ENCODE peak calls at places on chromosome 17, in six cellular contexts. L, E, S, M, F and O are unnamed samples.

GRCh38 chr17:1493291-1493980 is 950 bp upstream of the MYO1C start:
- DNase-seq in M (no peak), E (no peak), F (no peak), S (no peak), L (no peak), O (no peak)

GRCh38 chr17:74898376-74898946 is 5.0 kb upstream of the FADS6 start:
- DNase-seq in E (no peak), S (no peak), F (no peak), M (no peak), L (no peak), O (no peak)

GRCh38 chr17:7932949-7933348 is 943 bp downstream of the CNTROB start:
- DNase-seq in S (peak), M (peak), F (peak), L (peak), E (no peak), O (peak)

GRCh38 chr17:29589524-29590260 is at the start of gene GIT1:
- DNase-seq in E (peak), L (peak), S (peak), F (peak), M (peak), O (peak)

GRCh38 chr17:7922499-7923289 is 6.6 kb upstream of the RNF227 start:
- DNase-seq in M (peak), L (peak), S (peak), E (peak), F (peak), O (peak)

GRCh38 chr17:66727634-66728570 is 107.0 kb upstream of the CACNG5 start:
- DNase-seq in E (peak), L (peak), M (peak), S (peak), F (peak), O (peak)

GRCh38 chr17:70687421-70687820 is 518.1 kb downstream of the KCNJ2 start:
- DNase-seq in L (no peak), M (no peak), E (no peak), F (no peak), S (peak), O (no peak)

GRCh38 chr17:41973457-41973856 is 6.9 kb downstream of the CNP start:
- DNase-seq in F (no peak), M (no peak), E (no peak), S (no peak), L (no peak), O (no peak)

GRCh38 chr17:60065136-60065535 is 13.6 kb downstream of the HEATR6 start:
- DNase-seq in E (no peak), M (peak), F (peak), L (no peak), S (no peak), O (no peak)

GRCh38 chr17:5871666-5872065 is 198.5 kb upstream of the WSCD1 start:
- DNase-seq in M (no peak), S (no peak), F (no peak), L (no peak), E (no peak), O (peak)

GRCh38 chr17:57419940-57420522 is 163.7 kb downstream of the MSI2 start:
- DNase-seq in L (no peak), F (no peak), S (no peak), E (no peak), M (no peak), O (no peak)

GRCh38 chr17:18235743-18236256 is 10.4 kb downstream of the LLGL1 start:
- DNase-seq in L (no peak), E (no peak), S (no peak), M (peak), F (peak), O (no peak)

GRCh38 chr17:79926002-79926307 is 86.7 kb upstream of the CBX4 start:
- DNase-seq in M (no peak), L (no peak), E (no peak), S (no peak), F (no peak), O (no peak)
- H2BK15ac ChIP-seq in M (no peak), L (no peak), E (no peak), S (no peak), F (no peak), O (no peak)

GRCh38 chr17:373616-374225 is 21.1 kb upstream of the RPH3AL start:
- DNase-seq in L (no peak), M (no peak), E (no peak), F (no peak), S (peak), O (no peak)
- H3K4me2 ChIP-seq in L (no peak), M (no peak), E (no peak), F (no peak), S (no peak), O (no peak)

GRCh38 chr17:68748381-68748780 is 147.2 kb upstream of the FAM20A start:
- DNase-seq in M (no peak), E (no peak), S (no peak), L (no peak), F (no peak), O (no peak)
- H2BK15ac ChIP-seq in M (no peak), E (no peak), S (no peak), L (no peak), F (no peak), O (no peak)

DNA sequence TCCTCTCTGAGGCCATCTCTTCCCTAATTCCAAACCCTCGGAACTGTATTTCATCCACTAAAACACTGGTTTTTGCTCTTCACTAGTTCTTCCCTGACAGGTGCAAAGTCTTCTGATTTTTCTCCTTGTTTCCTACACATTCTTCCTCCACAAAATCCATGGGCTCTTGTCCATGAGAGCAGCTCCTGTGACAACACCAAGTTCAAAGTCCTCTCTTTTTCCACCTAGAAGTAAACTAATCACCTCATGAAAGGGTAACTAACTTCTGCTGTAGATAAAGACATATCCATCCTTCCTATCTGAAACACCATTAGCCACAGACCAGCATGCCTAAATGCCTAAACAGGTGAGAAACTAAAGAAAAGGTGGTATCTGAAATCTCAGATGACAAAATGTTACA is 2.9 kb downstream of the PIP4K2B start:
- DNase-seq in L (no peak), F (no peak), S (no peak), E (no peak), M (no peak), O (no peak)
- H3K4me2 ChIP-seq in L (no peak), F (no peak), S (no peak), E (no peak), M (no peak), O (peak)

GRCh38 chr17:64146418-64147109 is 16.6 kb upstream of the ERN1 start:
- DNase-seq in S (peak), F (peak), L (peak), E (no peak), M (peak), O (peak)

GRCh38 chr17:64148699-64149098 is 18.8 kb upstream of the ERN1 start:
- DNase-seq in M (no peak), F (no peak), S (peak), L (no peak), E (no peak), O (peak)

GRCh38 chr17:64148017-64148631 is 18.2 kb upstream of the ERN1 start:
- DNase-seq in L (no peak), S (peak), E (no peak), M (no peak), F (peak), O (no peak)

GRCh38 chr17:64145751-64146417 is 15.9 kb upstream of the ERN1 start:
- DNase-seq in E (peak), F (peak), L (peak), M (peak), S (peak), O (peak)

DNA sequence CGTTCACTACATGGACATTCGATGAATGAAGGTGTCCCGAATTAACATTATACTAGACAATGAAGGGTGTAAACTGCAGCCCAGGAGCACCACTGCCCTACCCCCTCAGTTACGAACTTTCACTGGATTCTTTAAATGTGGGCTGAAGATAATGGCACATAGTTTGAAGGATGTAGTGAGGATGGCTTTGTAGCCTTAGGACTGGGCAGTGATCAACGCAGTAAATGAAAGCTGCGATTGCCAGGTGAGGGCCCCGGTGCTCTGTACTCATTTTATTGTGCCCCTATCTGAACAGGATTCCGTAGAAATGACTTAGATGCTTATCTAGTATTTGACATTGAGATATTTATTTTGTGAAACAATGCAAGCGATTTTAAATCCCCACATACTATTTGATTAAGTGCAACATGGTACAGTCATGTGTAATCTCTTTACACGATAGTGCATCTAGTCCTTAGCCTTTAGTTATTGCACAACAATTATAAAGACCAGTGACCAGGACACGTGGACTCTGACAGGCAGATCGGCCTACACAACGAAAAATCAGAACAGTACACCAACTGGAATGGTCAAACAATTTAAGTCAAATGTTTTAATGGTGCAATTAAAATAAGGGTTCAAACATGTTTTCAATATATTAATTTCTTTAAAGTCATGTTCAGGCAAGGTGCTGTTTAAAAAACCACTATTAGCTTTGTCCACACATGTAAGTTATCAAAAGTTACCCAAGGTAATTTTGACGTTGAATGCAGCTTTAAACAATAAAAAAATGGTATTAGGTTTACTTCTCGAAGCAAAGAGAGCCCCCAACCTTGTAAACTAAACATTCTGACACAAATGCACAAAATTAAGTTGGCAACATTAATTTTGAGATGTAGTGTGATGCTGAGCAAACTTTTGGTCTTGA is 17.4 kb upstream of the ERN1 start:
- DNase-seq in S (peak), M (no peak), F (peak), L (no peak), E (no peak), O (no peak)
- H2BK15ac ChIP-seq in S (no peak), M (no peak), F (no peak), L (no peak), E (no peak), O (no peak)

GRCh38 chr17:77462101-77462500 is 321.3 kb downstream of the SEC14L1 start:
- DNase-seq in F (no peak), S (no peak), E (no peak), L (no peak), M (no peak), O (no peak)
- H3K4me2 ChIP-seq in F (no peak), S (no peak), E (no peak), L (no peak), M (no peak), O (no peak)